ENCODE peak calls at places on chromosomes 5 and 9, in nine cellular contexts. Y is EH, Q is SJSA1, K is fibroblast of lung, E is T follicular helper cell, U is pulmonary artery endothelial cell, I is OCI-LY7, S is H54, H is keratinocyte. P is an unnamed sample.
A peak's percentile ranks its signal among the peaks of the same experiment; 100 is the strongest.

GRCh38 chr5:171421331-171422262 is 2.1 kb downstream of the FGF18 start:
- DNase-seq in H (no peak), I (no peak), Y (no peak), Q (no peak), U (no peak), S (no peak), K (no peak), E (no peak), P (no peak)

GRCh38 chr5:175822225-175822624 is 49.2 kb upstream of the CPLX2 start:
- DNase-seq in E (no peak), Y (peak; percentile 21), S (peak; percentile 44), H (no peak), K (no peak), Q (no peak), I (no peak), U (no peak), P (no peak)

GRCh38 chr9:15357050-15357653 is 50.1 kb upstream of the TTC39B start:
- DNase-seq in K (no peak), U (no peak), S (no peak), I (peak; percentile 16), Y (no peak), H (no peak), E (peak; percentile 14), Q (no peak), P (peak; percentile 25)

GRCh38 chr9:19376931-19377330 is 3.1 kb downstream of the RPS6 start:
- DNase-seq in I (no peak), Y (no peak), K (no peak), S (no peak), H (no peak), U (no peak), E (no peak), Q (no peak), P (no peak)

GRCh38 chr5:134603059-134603458 is 29.6 kb downstream of the SAR1B start:
- DNase-seq in K (peak; percentile 69), Q (no peak), H (no peak), I (no peak), E (no peak), Y (peak; percentile 76), S (no peak), U (no peak), P (no peak)

GRCh38 chr9:27292646-27293045 is 4.3 kb downstream of the EQTN start:
- DNase-seq in S (no peak), E (no peak), H (no peak), I (no peak), U (no peak), Q (no peak), Y (peak; percentile 50), K (no peak), P (no peak)

GRCh38 chr5:32984851-32985250 is 273.7 kb downstream of the NPR3 start:
- DNase-seq in E (no peak), Y (peak; percentile 80), Q (no peak), K (peak; percentile 21), I (no peak), H (no peak), U (no peak), S (peak; percentile 34), P (no peak)

GRCh38 chr5:68147659-68148058 is 67.9 kb upstream of the PIK3R1 start:
- DNase-seq in Q (no peak), S (no peak), E (no peak), I (no peak), U (no peak), Y (no peak), K (no peak), H (no peak), P (no peak)

GRCh38 chr5:150665044-150665443 is 4.0 kb downstream of the MYOZ3 start:
- DNase-seq in E (no peak), H (no peak), I (no peak), Q (no peak), S (no peak), U (no peak), K (peak; percentile 40), Y (peak; percentile 70), P (no peak)

GRCh38 chr5:125326114-125326513 is 579.7 kb upstream of the ZNF608 start:
- DNase-seq in U (peak; percentile 71), Q (peak; percentile 51), Y (peak; percentile 85), I (no peak), E (no peak), K (peak; percentile 83), H (no peak), S (peak; percentile 17), P (no peak)

GRCh38 chr9:135883410-135884089 is 23.8 kb downstream of the CAMSAP1 start:
- DNase-seq in E (no peak), I (peak; percentile 37), S (no peak), Y (no peak), Q (no peak), U (no peak), H (no peak), K (no peak), P (no peak)

GRCh38 chr5:60590172-60590571 is 109.8 kb downstream of the DEPDC1B start:
- DNase-seq in Y (no peak), K (no peak), S (no peak), U (no peak), E (no peak), Q (no peak), I (no peak), H (no peak), P (no peak)

GRCh38 chr5:146340260-146341081 is 1.8 kb downstream of the POU4F3 start:
- DNase-seq in Q (peak; percentile 56), S (peak; percentile 68), Y (peak; percentile 73), U (no peak), E (no peak), I (peak; percentile 4), K (peak; percentile 75), H (peak; percentile 1), P (no peak)

GRCh38 chr9:123825337-123825736 is 104.6 kb downstream of the DENND1A start:
- DNase-seq in U (no peak), S (no peak), Q (no peak), I (no peak), H (no peak), Y (peak; percentile 27), E (no peak), K (peak; percentile 16), P (no peak)

GRCh38 chr5:140869555-140869886 is 764 bp downstream of the PCDHA11 start:
- DNase-seq in I (peak; percentile 4), S (no peak), Q (no peak), E (no peak), K (no peak), H (no peak), Y (no peak), U (no peak), P (no peak)

GRCh38 chr5:172749881-172750608 is 20.9 kb downstream of the DUSP1 start:
- DNase-seq in K (peak; percentile 49), E (no peak), I (no peak), U (no peak), Y (peak; percentile 86), H (no peak), Q (peak; percentile 95), S (no peak), P (no peak)

GRCh38 chr5:204462-204861 is 13.2 kb downstream of the LRRC14B start:
- DNase-seq in S (no peak), K (no peak), H (no peak), U (no peak), Q (no peak), E (no peak), Y (no peak), I (no peak), P (no peak)

GRCh38 chr9:37417252-37417803 is 5.2 kb upstream of the GRHPR start:
- DNase-seq in U (no peak), E (no peak), Q (no peak), K (no peak), S (no peak), H (no peak), Y (no peak), I (peak; percentile 53), P (no peak)

GRCh38 chr5:14445581-14446290 is 135.9 kb upstream of the OTULINL start:
- DNase-seq in Y (peak; percentile 85), H (no peak), K (no peak), S (no peak), E (no peak), U (no peak), Q (peak; percentile 56), I (no peak), P (no peak)

GRCh38 chr9:88757406-88758010 is 222.5 kb downstream of the NXNL2 start:
- DNase-seq in H (no peak), Q (no peak), E (no peak), S (no peak), U (no peak), Y (no peak), I (no peak), K (no peak), P (no peak)

GRCh38 chr5:117131876-117132275 is 557.3 kb upstream of the SEMA6A start:
- DNase-seq in Y (no peak), I (no peak), E (no peak), K (no peak), S (no peak), Q (no peak), H (no peak), U (no peak), P (no peak)

GRCh38 chr5:151283120-151283825 is 20.3 kb downstream of the SLC36A3 start:
- DNase-seq in E (no peak), Q (no peak), H (no peak), I (no peak), K (no peak), U (no peak), Y (no peak), S (no peak), P (no peak)

GRCh38 chr5:89351975-89352374 is 469.0 kb upstream of the MEF2C start:
- DNase-seq in E (no peak), S (no peak), H (no peak), U (no peak), K (peak; percentile 30), I (no peak), Q (no peak), Y (peak; percentile 24), P (no peak)

GRCh38 chr9:12859704-12860251 is 85.0 kb downstream of the LURAP1L start:
- DNase-seq in U (peak; percentile 4), E (no peak), H (peak; percentile 48), Y (peak; percentile 54), K (peak; percentile 79), Q (peak; percentile 36), S (peak; percentile 12), I (no peak), P (no peak)

GRCh38 chr5:124909734-124910133 is 163.3 kb upstream of the ZNF608 start:
- DNase-seq in Q (no peak), H (no peak), U (no peak), I (no peak), K (no peak), E (no peak), S (no peak), Y (no peak), P (no peak)